ENCODE peak calls at places on chromosomes 4 and X, in nine cellular contexts. One of them, this sample, is unnamed.

GRCh38 chr4:143202824-143203223 is 18.1 kb downstream of the USP38 start:
- DNase-seq in cardiac fibroblast: peak; percentile 50
- DNase-seq in OCI-LY7: no peak
- DNase-seq in GM23248: peak; percentile 43
- DNase-seq in CD8-positive, alpha-beta memory T cell: no peak
- DNase-seq in pancreas: no peak
- DNase-seq in fibroblast of pulmonary artery: peak; percentile 44
- DNase-seq in tibial nerve: no peak
- DNase-seq in GM06990: no peak
- DNase-seq in this sample: no peak

GRCh38 chr4:147780137-147780777 is 48.4 kb downstream of the ARHGAP10 start:
- DNase-seq in cardiac fibroblast: no peak
- DNase-seq in pancreas: no peak
- DNase-seq in GM23248: no peak
- DNase-seq in GM06990: peak; percentile 66
- DNase-seq in tibial nerve: peak; percentile 36
- DNase-seq in OCI-LY7: no peak
- DNase-seq in CD8-positive, alpha-beta memory T cell: no peak
- DNase-seq in fibroblast of pulmonary artery: no peak
- DNase-seq in this sample: no peak

GRCh38 chrX:150438165-150438564 is 75.0 kb downstream of the MAMLD1 start:
- DNase-seq in GM06990: no peak
- DNase-seq in OCI-LY7: no peak
- DNase-seq in pancreas: no peak
- DNase-seq in fibroblast of pulmonary artery: peak; percentile 26
- DNase-seq in tibial nerve: no peak
- DNase-seq in CD8-positive, alpha-beta memory T cell: no peak
- DNase-seq in cardiac fibroblast: peak; percentile 66
- DNase-seq in GM23248: peak; percentile 53
- DNase-seq in this sample: no peak

GRCh38 chr4:2831611-2832308 is 11.9 kb upstream of the ADD1 start:
- DNase-seq in fibroblast of pulmonary artery: no peak
- DNase-seq in GM06990: no peak
- DNase-seq in pancreas: peak; percentile 56
- DNase-seq in tibial nerve: no peak
- DNase-seq in cardiac fibroblast: no peak
- DNase-seq in GM23248: no peak
- DNase-seq in OCI-LY7: no peak
- DNase-seq in CD8-positive, alpha-beta memory T cell: no peak
- DNase-seq in this sample: no peak

GRCh38 chr4:8180310-8181093 is 18.6 kb upstream of the SH3TC1 start:
- DNase-seq in CD8-positive, alpha-beta memory T cell: no peak
- DNase-seq in OCI-LY7: no peak
- DNase-seq in GM06990: no peak
- DNase-seq in cardiac fibroblast: no peak
- DNase-seq in pancreas: no peak
- DNase-seq in fibroblast of pulmonary artery: no peak
- DNase-seq in tibial nerve: no peak
- DNase-seq in GM23248: no peak
- DNase-seq in this sample: no peak

GRCh38 chr4:81606796-81607550 is 135.3 kb upstream of the RASGEF1B start:
- DNase-seq in CD8-positive, alpha-beta memory T cell: no peak
- DNase-seq in pancreas: no peak
- DNase-seq in fibroblast of pulmonary artery: peak; percentile 27
- DNase-seq in tibial nerve: no peak
- DNase-seq in GM06990: no peak
- DNase-seq in cardiac fibroblast: peak; percentile 48
- DNase-seq in GM23248: peak; percentile 41
- DNase-seq in OCI-LY7: peak; percentile 66
- DNase-seq in this sample: no peak

GRCh38 chr4:107518076-107518475 is 202.0 kb downstream of the PAPSS1 start:
- DNase-seq in GM23248: no peak
- DNase-seq in cardiac fibroblast: no peak
- DNase-seq in fibroblast of pulmonary artery: no peak
- DNase-seq in GM06990: no peak
- DNase-seq in OCI-LY7: no peak
- DNase-seq in CD8-positive, alpha-beta memory T cell: no peak
- DNase-seq in pancreas: no peak
- DNase-seq in tibial nerve: no peak
- DNase-seq in this sample: no peak

GRCh38 chrX:137352101-137352660 is 213.7 kb upstream of the ZIC3 start:
- DNase-seq in CD8-positive, alpha-beta memory T cell: no peak
- DNase-seq in GM23248: no peak
- DNase-seq in cardiac fibroblast: no peak
- DNase-seq in pancreas: no peak
- DNase-seq in tibial nerve: no peak
- DNase-seq in OCI-LY7: peak; percentile 1
- DNase-seq in GM06990: no peak
- DNase-seq in fibroblast of pulmonary artery: no peak
- DNase-seq in this sample: peak; percentile 16

GRCh38 chr4:52028970-52029369 is 8.8 kb upstream of the LRRC66 start:
- DNase-seq in OCI-LY7: no peak
- DNase-seq in fibroblast of pulmonary artery: peak; percentile 56
- DNase-seq in tibial nerve: no peak
- DNase-seq in GM06990: no peak
- DNase-seq in CD8-positive, alpha-beta memory T cell: no peak
- DNase-seq in cardiac fibroblast: peak; percentile 60
- DNase-seq in GM23248: peak; percentile 78
- DNase-seq in pancreas: no peak
- DNase-seq in this sample: no peak

GRCh38 chrX:110992611-110993010 is 103.4 kb upstream of the PAK3 start:
- DNase-seq in CD8-positive, alpha-beta memory T cell: peak; percentile 0
- DNase-seq in pancreas: no peak
- DNase-seq in GM06990: peak; percentile 1
- DNase-seq in OCI-LY7: peak; percentile 9
- DNase-seq in tibial nerve: no peak
- DNase-seq in cardiac fibroblast: peak; percentile 31
- DNase-seq in GM23248: peak; percentile 19
- DNase-seq in fibroblast of pulmonary artery: peak; percentile 23
- DNase-seq in this sample: peak; percentile 67

GRCh38 chrX:135697614-135698013 is 15.8 kb upstream of the CT45A1 start:
- DNase-seq in GM06990: no peak
- DNase-seq in GM23248: no peak
- DNase-seq in cardiac fibroblast: no peak
- DNase-seq in tibial nerve: no peak
- DNase-seq in pancreas: no peak
- DNase-seq in CD8-positive, alpha-beta memory T cell: no peak
- DNase-seq in OCI-LY7: no peak
- DNase-seq in fibroblast of pulmonary artery: no peak
- DNase-seq in this sample: no peak

GRCh38 chr4:25984796-25985195 is 70.8 kb downstream of the SMIM20 start:
- DNase-seq in tibial nerve: no peak
- DNase-seq in GM23248: no peak
- DNase-seq in OCI-LY7: no peak
- DNase-seq in pancreas: no peak
- DNase-seq in GM06990: no peak
- DNase-seq in fibroblast of pulmonary artery: no peak
- DNase-seq in CD8-positive, alpha-beta memory T cell: no peak
- DNase-seq in cardiac fibroblast: no peak
- DNase-seq in this sample: no peak

GRCh38 chr4:46804781-46805413 is 104.1 kb downstream of the COX7B2 start:
- DNase-seq in GM06990: no peak
- DNase-seq in cardiac fibroblast: no peak
- DNase-seq in fibroblast of pulmonary artery: no peak
- DNase-seq in OCI-LY7: no peak
- DNase-seq in CD8-positive, alpha-beta memory T cell: no peak
- DNase-seq in pancreas: no peak
- DNase-seq in GM23248: no peak
- DNase-seq in tibial nerve: no peak
- DNase-seq in this sample: no peak

GRCh38 chrX:113741744-113742143 is 842.1 kb upstream of the HTR2C start:
- DNase-seq in tibial nerve: no peak
- DNase-seq in GM06990: no peak
- DNase-seq in CD8-positive, alpha-beta memory T cell: no peak
- DNase-seq in cardiac fibroblast: peak; percentile 41
- DNase-seq in pancreas: no peak
- DNase-seq in GM23248: peak; percentile 60
- DNase-seq in OCI-LY7: peak; percentile 25
- DNase-seq in fibroblast of pulmonary artery: peak; percentile 55
- DNase-seq in this sample: peak; percentile 38

GRCh38 chr4:183098080-183098722 is 856 bp upstream of the WWC2 start:
- DNase-seq in tibial nerve: peak; percentile 19
- DNase-seq in GM23248: peak; percentile 84
- DNase-seq in cardiac fibroblast: peak; percentile 70
- DNase-seq in GM06990: no peak
- DNase-seq in pancreas: peak; percentile 81
- DNase-seq in fibroblast of pulmonary artery: peak; percentile 61
- DNase-seq in OCI-LY7: no peak
- DNase-seq in CD8-positive, alpha-beta memory T cell: peak; percentile 6
- DNase-seq in this sample: peak; percentile 66

GRCh38 chr4:145820407-145820806 is 118.2 kb downstream of the ZNF827 start:
- DNase-seq in pancreas: no peak
- DNase-seq in cardiac fibroblast: no peak
- DNase-seq in fibroblast of pulmonary artery: no peak
- DNase-seq in GM06990: no peak
- DNase-seq in tibial nerve: no peak
- DNase-seq in CD8-positive, alpha-beta memory T cell: no peak
- DNase-seq in GM23248: peak; percentile 52
- DNase-seq in OCI-LY7: no peak
- DNase-seq in this sample: no peak

GRCh38 chrX:68878977-68879376 is 50.2 kb downstream of the EFNB1 start:
- DNase-seq in CD8-positive, alpha-beta memory T cell: no peak
- DNase-seq in pancreas: no peak
- DNase-seq in tibial nerve: no peak
- DNase-seq in GM06990: no peak
- DNase-seq in GM23248: no peak
- DNase-seq in cardiac fibroblast: no peak
- DNase-seq in OCI-LY7: no peak
- DNase-seq in fibroblast of pulmonary artery: no peak
- DNase-seq in this sample: no peak

GRCh38 chrX:47958943-47959342 is 44.8 kb downstream of the ZNF182 start:
- DNase-seq in CD8-positive, alpha-beta memory T cell: no peak
- DNase-seq in fibroblast of pulmonary artery: peak; percentile 6
- DNase-seq in pancreas: no peak
- DNase-seq in cardiac fibroblast: peak; percentile 9
- DNase-seq in GM06990: no peak
- DNase-seq in GM23248: peak; percentile 18
- DNase-seq in OCI-LY7: peak; percentile 51
- DNase-seq in tibial nerve: no peak
- DNase-seq in this sample: peak; percentile 34

DNA sequence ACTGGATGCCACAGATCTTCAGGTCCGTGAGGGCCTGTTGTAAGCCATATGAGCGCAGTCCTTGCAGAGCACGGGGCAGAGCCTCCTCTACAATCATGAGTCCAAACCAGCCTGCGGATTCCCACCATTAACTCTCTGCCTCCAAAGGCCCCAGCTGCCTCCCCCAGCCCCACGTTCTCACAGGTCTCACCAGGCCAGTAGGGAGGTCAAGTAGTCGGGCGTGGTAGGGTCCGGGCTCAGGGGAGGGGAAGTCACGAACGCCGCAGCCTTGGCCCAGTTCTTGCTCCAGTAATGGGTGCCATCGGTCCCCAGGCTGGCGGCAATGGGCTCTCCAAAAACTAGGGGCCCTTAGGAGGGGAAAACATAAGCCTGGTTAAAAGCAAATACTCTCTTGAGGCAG is 53.6 kb downstream of the CRMP1 start:
- DNase-seq in GM23248: no peak
- DNase-seq in OCI-LY7: no peak
- DNase-seq in fibroblast of pulmonary artery: no peak
- DNase-seq in cardiac fibroblast: no peak
- DNase-seq in pancreas: no peak
- DNase-seq in GM06990: no peak
- DNase-seq in CD8-positive, alpha-beta memory T cell: no peak
- DNase-seq in tibial nerve: no peak
- DNase-seq in this sample: no peak
- H3K4me3 ChIP-seq in GM23248: no peak overlapping the region
- H3K4me3 ChIP-seq in OCI-LY7: no peak overlapping the region
- H3K4me3 ChIP-seq in fibroblast of pulmonary artery: no peak overlapping the region
- H3K4me3 ChIP-seq in cardiac fibroblast: no peak overlapping the region
- H3K4me3 ChIP-seq in pancreas: no peak overlapping the region
- H3K4me3 ChIP-seq in GM06990: no peak overlapping the region
- H3K4me3 ChIP-seq in CD8-positive, alpha-beta memory T cell: no peak overlapping the region
- H3K4me3 ChIP-seq in tibial nerve: no peak overlapping the region
- H3K4me3 ChIP-seq in this sample: no peak overlapping the region

GRCh38 chrX:15549189-15550012 is 48.8 kb downstream of the BMX start:
- DNase-seq in GM23248: no peak
- DNase-seq in tibial nerve: no peak
- DNase-seq in CD8-positive, alpha-beta memory T cell: no peak
- DNase-seq in GM06990: no peak
- DNase-seq in pancreas: no peak
- DNase-seq in cardiac fibroblast: no peak
- DNase-seq in fibroblast of pulmonary artery: no peak
- DNase-seq in OCI-LY7: no peak
- DNase-seq in this sample: no peak
- H3K4me3 ChIP-seq in GM23248: no peak overlapping the region
- H3K4me3 ChIP-seq in tibial nerve: no peak overlapping the region
- H3K4me3 ChIP-seq in CD8-positive, alpha-beta memory T cell: no peak overlapping the region
- H3K4me3 ChIP-seq in GM06990: no peak overlapping the region
- H3K4me3 ChIP-seq in pancreas: no peak overlapping the region
- H3K4me3 ChIP-seq in cardiac fibroblast: no peak overlapping the region
- H3K4me3 ChIP-seq in fibroblast of pulmonary artery: no peak overlapping the region
- H3K4me3 ChIP-seq in OCI-LY7: no peak overlapping the region
- H3K4me3 ChIP-seq in this sample: no peak overlapping the region

GRCh38 chrX:31232506-31232905 is 160.7 kb upstream of the FTHL17 start:
- DNase-seq in GM06990: no peak
- DNase-seq in GM23248: no peak
- DNase-seq in OCI-LY7: peak; percentile 51
- DNase-seq in CD8-positive, alpha-beta memory T cell: no peak
- DNase-seq in tibial nerve: no peak
- DNase-seq in fibroblast of pulmonary artery: no peak
- DNase-seq in cardiac fibroblast: no peak
- DNase-seq in pancreas: no peak
- DNase-seq in this sample: peak; percentile 19

GRCh38 chrX:31236231-31236630 is 164.4 kb upstream of the FTHL17 start:
- DNase-seq in GM06990: peak; percentile 48
- DNase-seq in pancreas: no peak
- DNase-seq in cardiac fibroblast: no peak
- DNase-seq in OCI-LY7: peak; percentile 65
- DNase-seq in fibroblast of pulmonary artery: no peak
- DNase-seq in tibial nerve: no peak
- DNase-seq in GM23248: no peak
- DNase-seq in CD8-positive, alpha-beta memory T cell: no peak
- DNase-seq in this sample: no peak

GRCh38 chrX:31228909-31229308 is 157.1 kb upstream of the FTHL17 start:
- DNase-seq in CD8-positive, alpha-beta memory T cell: no peak
- DNase-seq in GM23248: no peak
- DNase-seq in pancreas: no peak
- DNase-seq in OCI-LY7: peak; percentile 75
- DNase-seq in GM06990: peak; percentile 79
- DNase-seq in tibial nerve: no peak
- DNase-seq in cardiac fibroblast: no peak
- DNase-seq in fibroblast of pulmonary artery: no peak
- DNase-seq in this sample: no peak

GRCh38 chrX:31237189-31237588 is 165.3 kb upstream of the FTHL17 start:
- DNase-seq in GM23248: no peak
- DNase-seq in OCI-LY7: peak; percentile 41
- DNase-seq in GM06990: no peak
- DNase-seq in tibial nerve: no peak
- DNase-seq in pancreas: no peak
- DNase-seq in CD8-positive, alpha-beta memory T cell: no peak
- DNase-seq in fibroblast of pulmonary artery: no peak
- DNase-seq in cardiac fibroblast: no peak
- DNase-seq in this sample: no peak

GRCh38 chrX:31233941-31234496 is 162.2 kb upstream of the FTHL17 start:
- DNase-seq in cardiac fibroblast: no peak
- DNase-seq in OCI-LY7: peak; percentile 43
- DNase-seq in GM06990: no peak
- DNase-seq in CD8-positive, alpha-beta memory T cell: no peak
- DNase-seq in GM23248: no peak
- DNase-seq in pancreas: no peak
- DNase-seq in tibial nerve: no peak
- DNase-seq in fibroblast of pulmonary artery: no peak
- DNase-seq in this sample: peak; percentile 79
- H3K4me3 ChIP-seq in cardiac fibroblast: no peak overlapping the region
- H3K4me3 ChIP-seq in OCI-LY7: peak overlapping the region; percentile 22
- H3K4me3 ChIP-seq in GM06990: no peak overlapping the region
- H3K4me3 ChIP-seq in CD8-positive, alpha-beta memory T cell: no peak overlapping the region
- H3K4me3 ChIP-seq in GM23248: no peak overlapping the region
- H3K4me3 ChIP-seq in pancreas: no peak overlapping the region
- H3K4me3 ChIP-seq in tibial nerve: no peak overlapping the region
- H3K4me3 ChIP-seq in fibroblast of pulmonary artery: no peak overlapping the region
- H3K4me3 ChIP-seq in this sample: no peak overlapping the region

GRCh38 chrX:3585719-3586118 is 127.7 kb downstream of the PRKX start:
- DNase-seq in GM23248: peak; percentile 17
- DNase-seq in cardiac fibroblast: no peak
- DNase-seq in CD8-positive, alpha-beta memory T cell: no peak
- DNase-seq in GM06990: no peak
- DNase-seq in tibial nerve: no peak
- DNase-seq in fibroblast of pulmonary artery: no peak
- DNase-seq in OCI-LY7: no peak
- DNase-seq in pancreas: no peak
- DNase-seq in this sample: no peak
- H3K4me3 ChIP-seq in GM23248: no peak overlapping the region
- H3K4me3 ChIP-seq in cardiac fibroblast: no peak overlapping the region
- H3K4me3 ChIP-seq in CD8-positive, alpha-beta memory T cell: no peak overlapping the region
- H3K4me3 ChIP-seq in GM06990: no peak overlapping the region
- H3K4me3 ChIP-seq in tibial nerve: no peak overlapping the region
- H3K4me3 ChIP-seq in fibroblast of pulmonary artery: no peak overlapping the region
- H3K4me3 ChIP-seq in OCI-LY7: no peak overlapping the region
- H3K4me3 ChIP-seq in pancreas: no peak overlapping the region
- H3K4me3 ChIP-seq in this sample: no peak overlapping the region